ENCODE peak calls at places on chromosomes 3 and 15, in seven cellular contexts. N is stomach; A is ovary; F is mucosa of gallbladder; D is activated naive CD4-positive, alpha-beta T cell treated with Interleukin-2 at 50 U/mL for 16 hours; K is stimulated activated CD8-positive, alpha-beta memory T cell treated with anti-CD3 and anti-CD28 coated beads, Interleukin-15, amount 100 ng/mL, for 4 hours; W is pons. R is an unnamed sample.

GRCh38 chr3:16179771-16180736 is 5.6 kb downstream of the GALNT15 start:
- DNase-seq in A (no peak), W (no peak), D (no peak), K (no peak), F (no peak), N (no peak), R (no peak)

GRCh38 chr3:138222888-138223287 is 35.8 kb downstream of the ARMC8 start:
- DNase-seq in F (no peak), D (no peak), A (no peak), K (no peak), N (no peak), W (no peak), R (no peak)

GRCh38 chr3:99969133-99969532 is 145.2 kb downstream of the FILIP1L start:
- DNase-seq in K (no peak), F (no peak), D (no peak), A (no peak), N (no peak), W (no peak), R (no peak)

GRCh38 chr3:129119365-129120100 is 2.1 kb downstream of the RAB43 start:
- DNase-seq in K (no peak), D (peak), A (no peak), W (no peak), N (peak), F (peak), R (no peak)

GRCh38 chr3:37974121-37974927 is 16.3 kb upstream of the VILL start:
- DNase-seq in W (peak), F (peak), K (peak), D (peak), A (no peak), N (peak), R (no peak)

GRCh38 chr3:13475871-13476590 is 4.1 kb upstream of the HDAC11 start:
- DNase-seq in W (no peak), D (no peak), A (no peak), F (no peak), N (no peak), K (no peak), R (no peak)

GRCh38 chr3:58045084-58045483 is 36.9 kb downstream of the FLNB start:
- DNase-seq in W (no peak), N (no peak), A (no peak), K (no peak), F (no peak), D (no peak), R (no peak)

GRCh38 chr3:14392803-14393319 is 9.5 kb upstream of the SLC6A6 start:
- DNase-seq in W (no peak), D (no peak), F (no peak), K (no peak), A (no peak), N (no peak), R (no peak)

GRCh38 chr3:186127463-186127862 is 18.6 kb upstream of the ETV5 start:
- DNase-seq in A (no peak), F (no peak), K (no peak), D (no peak), W (no peak), N (no peak), R (no peak)

GRCh38 chr3:81581966-81582599 is 179.4 kb downstream of the GBE1 start:
- DNase-seq in W (peak), K (no peak), F (peak), N (peak), D (no peak), A (no peak), R (no peak)

GRCh38 chr15:31215490-31216209 is 111.0 kb upstream of the KLF13 start:
- DNase-seq in F (peak), N (peak), A (peak), K (peak), D (peak), W (peak), R (peak)

GRCh38 chr3:187941135-187941847 is 196.0 kb upstream of the BCL6 start:
- DNase-seq in A (no peak), K (no peak), W (no peak), F (no peak), N (no peak), D (no peak), R (no peak)

GRCh38 chr3:197002701-197003454 is 26.7 kb downstream of the MELTF start:
- DNase-seq in K (peak), A (peak), D (peak), F (peak), W (peak), N (peak), R (peak)

GRCh38 chr3:76024640-76025039 is 239.3 kb upstream of the ZNF717 start:
- DNase-seq in A (no peak), D (no peak), N (no peak), F (no peak), K (no peak), W (peak), R (no peak)

GRCh38 chr3:111534701-111535100 is 7.3 kb upstream of the CD96 start:
- DNase-seq in A (no peak), K (no peak), N (no peak), D (no peak), W (no peak), F (no peak), R (no peak)

GRCh38 chr3:49028298-49028672 is 913 bp downstream of the IMPDH2 start:
- DNase-seq in W (no peak), D (no peak), F (no peak), A (no peak), K (no peak), N (no peak), R (no peak)

GRCh38 chr15:80619677-80620076 is 75.4 kb upstream of the ABHD17C start:
- DNase-seq in W (no peak), N (no peak), K (no peak), D (no peak), A (no peak), F (no peak), R (no peak)

GRCh38 chr3:45227946-45228345 is 1.9 kb upstream of the TMEM158 start:
- DNase-seq in N (no peak), K (no peak), W (no peak), A (no peak), D (no peak), F (no peak), R (no peak)

GRCh38 chr15:68830141-68830540 is 9.4 kb upstream of the ANP32A start:
- DNase-seq in K (no peak), F (no peak), N (no peak), A (no peak), W (no peak), D (no peak), R (no peak)

GRCh38 chr3:52055537-52056351 is 627 bp downstream of the DUSP7 start:
- DNase-seq in A (peak), D (peak), N (peak), F (peak), W (no peak), K (peak), R (no peak)

GRCh38 chr3:88142094-88142624 is 7.6 kb upstream of the C3orf38 start:
- DNase-seq in D (no peak), W (no peak), A (no peak), F (no peak), K (no peak), N (no peak), R (no peak)

GRCh38 chr3:66280304-66280703 is 59.5 kb downstream of the SLC25A26 start:
- DNase-seq in K (no peak), D (no peak), W (no peak), F (no peak), A (no peak), N (no peak), R (no peak)

GRCh38 chr15:25176616-25176923 is 221.8 kb downstream of the SNRPN start:
- DNase-seq in K (no peak), N (peak), D (no peak), F (no peak), W (no peak), A (peak), R (no peak)

GRCh38 chr15:98484914-98485313 is 163.4 kb upstream of the IGF1R start:
- DNase-seq in N (no peak), F (no peak), A (no peak), K (no peak), W (no peak), D (no peak), R (no peak)

GRCh38 chr3:42043116-42043796 is 47.9 kb upstream of the TRAK1 start:
- DNase-seq in F (no peak), N (no peak), D (no peak), W (no peak), A (no peak), K (no peak), R (no peak)

GRCh38 chr3:12977117-12977808 is 96.0 kb downstream of the IQSEC1 start:
- DNase-seq in K (no peak), F (no peak), D (no peak), N (no peak), A (no peak), W (no peak), R (no peak)

GRCh38 chr3:161069441-161070251 is 35.5 kb downstream of the B3GALNT1 start:
- DNase-seq in D (no peak), A (no peak), F (no peak), W (peak), N (no peak), K (no peak), R (no peak)

GRCh38 chr3:171704002-171704401 is 106.3 kb downstream of the PLD1 start:
- DNase-seq in K (peak), F (no peak), N (peak), D (peak), W (peak), A (no peak), R (peak)